ENCODE peak calls at places on chromosomes 12 and 14, in seven cellular contexts. P, V, N, F, K, G and Q are unnamed samples.

GRCh38 chr14:90574640-90575131 is 177.9 kb downstream of the CALM1 start:
- DNase-seq in P (no peak), V (no peak), N (no peak), F (no peak), K (no peak), G (no peak), Q (no peak)

GRCh38 chr12:54937929-54938328 is 46.6 kb downstream of the TESPA1 start:
- DNase-seq in P (no peak), V (no peak), N (no peak), F (no peak), K (no peak), G (no peak), Q (no peak)

GRCh38 chr14:22544881-22545420 is 44.1 kb downstream of the DAD1 start:
- DNase-seq in P (no peak), V (no peak), N (no peak), F (no peak), K (no peak), G (no peak), Q (no peak)

GRCh38 chr14:73696466-73697390 is 17.5 kb downstream of the PNMA1 start:
- DNase-seq in P (peak; percentile 75), V (peak; percentile 91), N (peak; percentile 65), F (peak; percentile 69), K (no peak), G (no peak), Q (no peak)

GRCh38 chr14:104230119-104230885 is 91.9 kb downstream of the KIF26A start:
- DNase-seq in P (no peak), V (no peak), N (no peak), F (no peak), K (no peak), G (no peak), Q (no peak)

GRCh38 chr12:121939190-121939589 is 20.8 kb downstream of the CFAP251 start:
- DNase-seq in P (no peak), V (no peak), N (no peak), F (no peak), K (no peak), G (no peak), Q (no peak)

GRCh38 chr14:66345986-66346385 is 140.2 kb upstream of the CCDC196 start:
- DNase-seq in P (no peak), V (no peak), N (no peak), F (no peak), K (no peak), G (no peak), Q (no peak)

GRCh38 chr12:100427078-100427477 is 46.6 kb upstream of the NR1H4 start:
- DNase-seq in P (no peak), V (peak; percentile 83), N (peak; percentile 71), F (no peak), K (no peak), G (no peak), Q (no peak)

GRCh38 chr12:57990241-57990883 is 49.0 kb downstream of the ATP23 start:
- DNase-seq in P (no peak), V (no peak), N (no peak), F (no peak), K (no peak), G (no peak), Q (no peak)

GRCh38 chr12:66279127-66279712 is 23.1 kb upstream of the HELB start:
- DNase-seq in P (no peak), V (peak; percentile 45), N (peak; percentile 22), F (no peak), K (no peak), G (peak; percentile 33), Q (no peak)

GRCh38 chr12:106780010-106780625 is 5.6 kb downstream of the RIC8B start:
- DNase-seq in P (no peak), V (peak; percentile 74), N (no peak), F (no peak), K (no peak), G (no peak), Q (no peak)

GRCh38 chr14:59705245-59705644 is 128.6 kb upstream of the CCDC175 start:
- DNase-seq in P (no peak), V (no peak), N (no peak), F (no peak), K (no peak), G (no peak), Q (no peak)

GRCh38 chr12:66735275-66735674 is 56.4 kb upstream of the GRIP1 start:
- DNase-seq in P (no peak), V (no peak), N (no peak), F (no peak), K (no peak), G (no peak), Q (no peak)

GRCh38 chr12:40137252-40137651 is 31.4 kb upstream of the SLC2A13 start:
- DNase-seq in P (no peak), V (peak; percentile 59), N (no peak), F (peak; percentile 7), K (no peak), G (no peak), Q (no peak)

GRCh38 chr12:57063991-57064725 is 14.2 kb upstream of the MYO1A start:
- DNase-seq in P (peak; percentile 78), V (peak; percentile 34), N (no peak), F (peak; percentile 79), K (no peak), G (no peak), Q (no peak)

GRCh38 chr14:101394374-101394773 is 166.9 kb upstream of the DIO3 start:
- DNase-seq in P (no peak), V (no peak), N (no peak), F (no peak), K (no peak), G (no peak), Q (no peak)

GRCh38 chr14:104797112-104798044 is 1.8 kb upstream of the AKT1 start:
- DNase-seq in P (no peak), V (no peak), N (no peak), F (no peak), K (peak; percentile 61), G (no peak), Q (no peak)

GRCh38 chr12:66971816-66972215 is 292.9 kb upstream of the GRIP1 start:
- DNase-seq in P (no peak), V (no peak), N (no peak), F (no peak), K (no peak), G (no peak), Q (no peak)

GRCh38 chr12:109301643-109302176 is 7.4 kb downstream of the FOXN4 start:
- DNase-seq in P (no peak), V (peak; percentile 8), N (no peak), F (no peak), K (no peak), G (no peak), Q (no peak)

GRCh38 chr14:95361373-95362179 is 41.9 kb upstream of the CLMN start:
- DNase-seq in P (peak; percentile 78), V (peak; percentile 18), N (no peak), F (peak; percentile 74), K (peak; percentile 66), G (peak; percentile 75), Q (peak; percentile 53)

GRCh38 chr12:57016348-57016747 is at the start of gene TAC3:
- DNase-seq in P (no peak), V (no peak), N (no peak), F (no peak), K (no peak), G (no peak), Q (no peak)

GRCh38 chr12:53499261-53500118 is at the start of gene MAP3K12:
- DNase-seq in P (peak; percentile 70), V (peak; percentile 79), N (peak; percentile 51), F (peak; percentile 58), K (peak; percentile 48), G (peak; percentile 71), Q (no peak)

GRCh38 chr14:101176535-101177205 is 273.1 kb upstream of the RTL1 start:
- DNase-seq in P (no peak), V (no peak), N (no peak), F (peak; percentile 4), K (no peak), G (no peak), Q (no peak)

GRCh38 chr12:55702861-55703260 is 4.8 kb downstream of the ITGA7 start:
- DNase-seq in P (no peak), V (no peak), N (no peak), F (no peak), K (no peak), G (no peak), Q (no peak)

GRCh38 chr14:93946506-93947170 is 19.5 kb downstream of the FAM181A start:
- DNase-seq in P (no peak), V (peak; percentile 46), N (no peak), F (no peak), K (no peak), G (no peak), Q (no peak)

GRCh38 chr14:30196861-30197260 is 269.2 kb upstream of the PRKD1 start:
- DNase-seq in P (no peak), V (no peak), N (no peak), F (no peak), K (no peak), G (no peak), Q (no peak)

GRCh38 chr12:64137117-64137516 is 85.0 kb downstream of the KICS2 start:
- DNase-seq in P (no peak), V (peak; percentile 58), N (no peak), F (no peak), K (no peak), G (no peak), Q (no peak)

GRCh38 chr14:53391156-53391555 is 238.0 kb upstream of the DDHD1 start:
- DNase-seq in P (no peak), V (peak; percentile 70), N (peak; percentile 66), F (no peak), K (no peak), G (no peak), Q (no peak)